ENCODE peak calls at places on chromosomes 2 and 18, in five cellular contexts. I is substantia nigra, O is GM19239, S is Calu3, N is psoas muscle. K is an unnamed sample.

GRCh38 chr18:74064510-74064909 is 83.1 kb downstream of the FBXO15 start:
- DNase-seq in S (no peak), I (no peak), O (no peak), N (no peak), K (no peak)

GRCh38 chr2:238685327-238685709 is 162.6 kb upstream of the TWIST2 start:
- DNase-seq in S (no peak), N (no peak), I (no peak), O (no peak), K (no peak)

GRCh38 chr2:46858697-46859080 is 56.9 kb downstream of the MCFD2 start:
- DNase-seq in I (no peak), S (no peak), N (no peak), O (no peak), K (no peak)

GRCh38 chr2:88216641-88217040 is 46.5 kb downstream of the THNSL2 start:
- DNase-seq in S (no peak), N (no peak), O (no peak), I (no peak), K (no peak)

GRCh38 chr2:46231721-46232120 is 65.5 kb upstream of the EPAS1 start:
- DNase-seq in O (no peak), S (no peak), I (no peak), N (no peak), K (no peak)

GRCh38 chr2:105502625-105503334 is 103.9 kb upstream of the FHL2 start:
- DNase-seq in N (no peak), O (no peak), S (no peak), I (no peak), K (no peak)

GRCh38 chr2:25323042-25323514 is 18.6 kb downstream of the DNMT3A start:
- DNase-seq in S (no peak), N (no peak), I (no peak), O (no peak), K (no peak)

GRCh38 chr2:222561817-222562424 is 94.0 kb downstream of the FARSB start:
- DNase-seq in I (no peak), S (peak; percentile 72), O (peak; percentile 74), N (no peak), K (no peak)

GRCh38 chr2:220946552-220946951 is 625.6 kb downstream of the EPHA4 start:
- DNase-seq in S (no peak), N (no peak), O (no peak), I (no peak), K (no peak)

GRCh38 chr2:106115250-106115649 is 78.9 kb downstream of the UXS1 start:
- DNase-seq in N (no peak), O (no peak), I (no peak), S (peak; percentile 45), K (no peak)

GRCh38 chr2:162085090-162085891 is 11.3 kb upstream of the DPP4 start:
- DNase-seq in O (no peak), N (no peak), S (no peak), I (no peak), K (no peak)

GRCh38 chr2:191811807-191812602 is 34.9 kb downstream of the CAVIN2 start:
- DNase-seq in O (peak; percentile 6), N (peak; percentile 38), S (peak; percentile 64), I (peak; percentile 55), K (no peak)

GRCh38 chr2:120862254-120863172 is 126.8 kb downstream of the GLI2 start:
- DNase-seq in S (no peak), I (no peak), O (no peak), N (no peak), K (peak; percentile 59)

GRCh38 chr2:240431663-240432424 is 3.6 kb upstream of the GPC1 start:
- DNase-seq in S (no peak), N (no peak), O (no peak), I (no peak), K (peak; percentile 46)

GRCh38 chr18:33440384-33441043 is at the start of gene CCDC178:
- DNase-seq in I (no peak), N (no peak), S (no peak), O (no peak), K (no peak)

GRCh38 chr2:168633200-168633599 is 169.2 kb upstream of the NOSTRIN start:
- DNase-seq in S (no peak), O (no peak), N (no peak), I (no peak), K (no peak)

GRCh38 chr2:163859951-163860350 is 124.1 kb upstream of the FIGN start:
- DNase-seq in N (no peak), S (no peak), I (no peak), O (no peak), K (no peak)

GRCh38 chr18:54828986-54829385 is 709 bp downstream of the RAB27B start:
- DNase-seq in I (no peak), O (no peak), S (no peak), N (no peak), K (no peak)

GRCh38 chr2:239377591-239377990 is 23.2 kb downstream of the HDAC4 start:
- DNase-seq in N (no peak), O (no peak), I (no peak), S (no peak), K (peak; percentile 67)

GRCh38 chr2:152648336-152648735 is 68.9 kb downstream of the PRPF40A start:
- DNase-seq in S (no peak), O (no peak), N (no peak), I (no peak), K (no peak)

GRCh38 chr2:65545818-65546217 is 113.4 kb upstream of the SPRED2 start:
- DNase-seq in I (no peak), N (no peak), O (no peak), S (no peak), K (no peak)

GRCh38 chr2:15808221-15808574 is 132.2 kb upstream of the MYCN start:
- DNase-seq in N (no peak), S (no peak), O (no peak), I (no peak), K (no peak)